ENCODE peak calls at places on chromosomes 7 and 10, in eight cellular contexts. Z, X, U, Q, G, P, K and Y are unnamed samples.

GRCh38 chr10:1873916-1874315 is 136.6 kb upstream of the ADARB2 start:
- DNase-seq in X (no peak), Q (no peak), U (no peak), P (no peak), G (no peak), Z (no peak), K (no peak), Y (no peak)

GRCh38 chr7:65746398-65746669 is 126.5 kb upstream of the VKORC1L1 start:
- DNase-seq in K (no peak), Z (no peak), U (no peak), P (no peak), G (peak; percentile 72), Q (no peak), X (peak; percentile 23), Y (no peak)

GRCh38 chr10:119933179-119933578 is 40.6 kb downstream of the SEC23IP start:
- DNase-seq in X (peak; percentile 11), G (peak; percentile 3), K (no peak), P (no peak), U (no peak), Q (peak; percentile 87), Z (peak; percentile 54), Y (no peak)

GRCh38 chr7:73567701-73568685 is 10.4 kb downstream of the TBL2 start:
- DNase-seq in P (no peak), U (no peak), X (no peak), Z (no peak), G (no peak), K (no peak), Q (no peak), Y (no peak)

GRCh38 chr10:123637326-123637880 is 28.8 kb upstream of the GPR26 start:
- DNase-seq in G (no peak), Q (no peak), Z (no peak), U (no peak), X (no peak), K (no peak), P (no peak), Y (no peak)

GRCh38 chr10:17453377-17454091 is 861 bp downstream of the ST8SIA6 start:
- DNase-seq in P (peak; percentile 64), Z (peak; percentile 71), U (peak; percentile 54), G (no peak), X (peak; percentile 37), K (no peak), Q (peak; percentile 85), Y (no peak)

GRCh38 chr7:152341039-152341913 is 94.5 kb downstream of the KMT2C start:
- DNase-seq in U (no peak), Q (peak; percentile 40), K (no peak), Z (no peak), G (peak; percentile 72), P (no peak), X (peak; percentile 71), Y (no peak)

GRCh38 chr10:120460776-120461175 is 3.7 kb downstream of the PLPP4 start:
- DNase-seq in X (no peak), Z (no peak), U (no peak), K (peak; percentile 91), G (peak; percentile 54), P (no peak), Q (peak; percentile 79), Y (peak; percentile 76)

GRCh38 chr10:55629792-55630490 is 731.1 kb downstream of the ZWINT start:
- DNase-seq in X (peak; percentile 15), K (no peak), Z (peak; percentile 59), G (peak; percentile 4), U (no peak), Q (peak; percentile 77), P (no peak), Y (no peak)

GRCh38 chr10:97580421-97581367 is 3.5 kb upstream of the HOGA1 start:
- DNase-seq in K (no peak), G (no peak), U (peak; percentile 49), Q (no peak), Z (no peak), X (no peak), P (no peak), Y (no peak)

GRCh38 chr10:85527610-85528317 is 838.8 kb downstream of the GRID1 start:
- DNase-seq in Z (no peak), K (no peak), X (no peak), Q (peak; percentile 26), P (no peak), G (no peak), U (no peak), Y (no peak)

GRCh38 chr7:50281680-50282445 is 22.7 kb upstream of the IKZF1 start:
- DNase-seq in U (no peak), G (no peak), P (no peak), K (no peak), Q (no peak), Z (no peak), X (no peak), Y (no peak)
- H3K4me3 ChIP-seq in U (no peak overlapping the region), G (no peak overlapping the region), P (no peak overlapping the region), K (no peak overlapping the region), Q (no peak overlapping the region), Z (no peak overlapping the region), X (no peak overlapping the region), Y (no peak overlapping the region)

DNA sequence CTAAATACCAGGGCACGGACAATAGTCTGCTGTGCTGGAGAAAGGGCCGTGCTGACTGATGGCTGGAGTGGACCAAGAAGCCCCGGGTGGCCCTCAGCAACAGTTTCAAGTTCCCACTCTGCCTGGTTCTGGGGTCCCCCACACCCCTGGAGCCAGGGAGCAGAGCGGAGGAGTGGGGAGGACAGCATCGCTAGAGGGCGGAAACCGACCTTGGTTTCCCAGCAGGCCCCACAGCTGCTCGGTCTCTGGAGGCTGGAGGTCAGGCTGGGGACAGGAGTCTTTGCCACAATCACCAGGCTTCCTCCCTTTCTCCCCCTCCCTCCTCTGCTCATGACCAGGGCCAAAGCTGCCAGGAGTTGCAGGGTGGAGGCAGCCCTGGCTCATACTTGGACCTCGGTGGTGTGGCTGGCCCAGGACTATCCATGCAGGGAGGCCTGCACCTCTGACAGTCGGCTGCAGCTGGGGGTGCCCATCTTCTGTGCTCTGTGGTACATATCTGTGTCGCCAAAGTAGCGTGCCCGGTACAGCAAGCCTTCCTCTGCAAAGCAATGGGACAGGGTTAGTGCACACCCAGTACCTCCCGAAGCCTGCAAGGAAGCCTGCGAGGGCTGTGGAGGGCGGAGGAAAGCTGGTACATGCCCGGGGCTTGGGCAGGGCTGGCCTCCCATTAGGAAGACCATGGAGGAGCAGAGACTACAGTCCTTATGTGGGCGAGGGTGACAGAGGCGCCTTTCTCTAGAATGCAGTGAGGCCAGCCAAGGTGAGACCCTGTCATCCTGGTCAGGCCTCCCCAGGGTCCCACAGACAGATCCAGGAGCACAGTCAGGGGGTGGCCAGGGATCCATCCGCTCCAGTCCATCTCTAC is 19.1 kb downstream of the DNAJB12 start:
- DNase-seq in K (no peak), Z (no peak), P (peak; percentile 43), U (peak; percentile 89), Q (no peak), X (no peak), G (no peak), Y (no peak)
- H3K4me3 ChIP-seq in K (no peak overlapping the region), Z (no peak overlapping the region), P (peak overlapping the region; percentile 12), U (peak overlapping the region; percentile 23), Q (no peak overlapping the region), X (no peak overlapping the region), G (no peak overlapping the region), Y (no peak overlapping the region)

GRCh38 chr7:144534196-144534595 is 130.7 kb upstream of the NOBOX start:
- DNase-seq in P (no peak), Q (no peak), K (no peak), G (no peak), Z (no peak), X (no peak), U (no peak), Y (no peak)

GRCh38 chr7:144526912-144527610 is 123.6 kb upstream of the NOBOX start:
- DNase-seq in U (no peak), P (no peak), Z (no peak), G (no peak), K (no peak), X (no peak), Q (no peak), Y (no peak)

GRCh38 chr7:144534655-144535395 is 131.3 kb upstream of the NOBOX start:
- DNase-seq in X (no peak), U (no peak), P (no peak), K (no peak), Z (peak; percentile 5), Q (peak; percentile 23), G (no peak), Y (no peak)

GRCh38 chr7:144529269-144529926 is 125.9 kb upstream of the NOBOX start:
- DNase-seq in G (no peak), U (no peak), Q (no peak), K (no peak), Z (no peak), P (no peak), X (no peak), Y (no peak)

DNA sequence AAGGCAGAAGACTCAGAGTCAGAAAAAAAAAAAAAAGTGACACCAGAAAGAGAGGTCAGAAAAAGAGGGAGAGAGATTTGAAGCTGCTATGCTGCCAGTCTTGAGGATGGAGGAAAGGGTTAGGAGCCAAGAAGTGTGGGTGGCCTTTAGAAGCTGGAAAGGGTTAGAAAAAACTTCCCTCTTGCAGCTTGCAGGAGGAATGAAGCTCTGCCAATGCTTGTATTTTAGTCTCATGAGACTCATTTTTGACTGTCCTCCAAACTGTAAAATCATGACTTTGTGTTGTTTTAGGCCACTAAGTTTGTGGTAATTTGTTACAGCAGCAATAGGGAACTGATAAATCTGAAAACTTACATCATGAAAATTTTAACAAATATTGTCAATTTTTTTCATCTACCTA is 127.7 kb upstream of the NOBOX start:
- DNase-seq in P (no peak), X (no peak), G (no peak), Q (no peak), K (no peak), Z (no peak), U (no peak), Y (no peak)
- H3K4me3 ChIP-seq in P (no peak overlapping the region), X (no peak overlapping the region), G (no peak overlapping the region), Q (no peak overlapping the region), K (no peak overlapping the region), Z (no peak overlapping the region), U (no peak overlapping the region), Y (no peak overlapping the region)

GRCh38 chr10:108469940-108470339 is 1305.4 kb upstream of the SORCS1 start:
- DNase-seq in K (no peak), Z (no peak), U (no peak), X (no peak), P (no peak), G (no peak), Q (no peak), Y (no peak)

GRCh38 chr10:108461976-108462375 is 1297.5 kb upstream of the SORCS1 start:
- DNase-seq in X (no peak), U (no peak), P (no peak), K (no peak), Z (no peak), Q (no peak), G (no peak), Y (no peak)

GRCh38 chr10:108471420-108471819 is 1306.9 kb upstream of the SORCS1 start:
- DNase-seq in U (no peak), K (no peak), X (no peak), Q (no peak), Z (no peak), P (no peak), G (no peak), Y (no peak)

DNA sequence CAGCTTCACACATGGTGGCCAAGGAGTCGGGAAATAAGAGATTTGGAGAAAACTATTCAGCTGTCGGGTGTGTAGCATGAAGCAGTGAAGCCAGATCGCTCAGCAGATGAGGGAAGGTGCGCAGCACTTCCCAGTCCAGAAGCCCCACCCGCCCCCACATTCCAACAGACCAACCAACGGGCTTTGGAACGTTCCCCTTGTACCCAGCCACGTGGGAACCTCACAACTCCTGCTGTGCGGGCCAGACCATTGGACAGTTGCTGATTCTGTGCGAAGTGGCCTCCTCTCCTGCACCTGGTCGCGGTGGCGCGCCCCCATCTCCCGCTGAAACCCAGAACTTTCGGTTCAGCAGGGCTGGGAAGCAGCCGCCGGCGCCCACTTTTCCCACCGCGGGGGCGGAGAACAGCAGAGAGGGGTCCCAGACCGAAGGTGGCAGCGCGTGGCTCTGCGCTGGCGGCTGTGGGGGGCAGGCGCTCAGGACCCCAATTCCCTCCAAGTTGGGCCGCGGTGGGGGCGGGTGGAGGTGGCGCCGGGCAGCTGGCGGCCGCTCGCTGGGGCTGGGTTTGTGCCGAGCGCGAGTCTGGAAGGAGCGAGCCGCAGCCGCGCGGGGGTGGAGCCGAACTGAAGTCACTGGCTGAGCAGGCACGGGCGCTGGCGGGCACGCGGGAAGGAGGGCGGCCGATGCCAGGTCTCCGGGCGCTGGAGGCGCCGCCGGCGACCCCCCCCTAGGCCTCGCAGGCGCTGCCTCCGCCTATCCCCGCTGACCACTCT is 1301.5 kb upstream of the SORCS1 start:
- DNase-seq in Z (peak; percentile 26), G (no peak), P (peak; percentile 55), Q (peak; percentile 29), X (no peak), U (peak; percentile 56), K (no peak), Y (no peak)
- H3K4me3 ChIP-seq in Z (no peak overlapping the region), G (peak overlapping the region; percentile 20), P (peak overlapping the region; percentile 52), Q (peak overlapping the region; percentile 29), X (no peak overlapping the region), U (peak overlapping the region; percentile 48), K (peak overlapping the region; percentile 45), Y (peak overlapping the region; percentile 65)